ENCODE peak calls at places on chromosomes 5 and 9, in four cellular contexts. One of them, this sample, is unnamed.

GRCh38 chr9:35797311-35798109 is 6.1 kb downstream of the NPR2 start:
- DNase-seq in activated T-cell treated with anti-CD3 and anti-CD28 coated beads, Interleukin-2, amount 50 U/mL, for 4 hours: no peak
- DNase-seq in T-helper 1 cell: no peak
- DNase-seq in NCI-H1105 treated with DMSO at 0.1 percent for 48 hours: no peak
- DNase-seq in this sample: no peak

GRCh38 chr9:35489313-35490154 is at the start of gene RUSC2:
- DNase-seq in activated T-cell treated with anti-CD3 and anti-CD28 coated beads, Interleukin-2, amount 50 U/mL, for 4 hours: peak
- DNase-seq in T-helper 1 cell: no peak
- DNase-seq in NCI-H1105 treated with DMSO at 0.1 percent for 48 hours: peak
- DNase-seq in this sample: no peak

GRCh38 chr5:165783024-165783423 is 2277.6 kb downstream of the MAT2B start:
- DNase-seq in activated T-cell treated with anti-CD3 and anti-CD28 coated beads, Interleukin-2, amount 50 U/mL, for 4 hours: no peak
- DNase-seq in T-helper 1 cell: no peak
- DNase-seq in NCI-H1105 treated with DMSO at 0.1 percent for 48 hours: no peak
- DNase-seq in this sample: no peak

GRCh38 chr9:120438111-120438510 is 141.9 kb downstream of the CDK5RAP2 start:
- DNase-seq in activated T-cell treated with anti-CD3 and anti-CD28 coated beads, Interleukin-2, amount 50 U/mL, for 4 hours: no peak
- DNase-seq in T-helper 1 cell: no peak
- DNase-seq in NCI-H1105 treated with DMSO at 0.1 percent for 48 hours: no peak
- DNase-seq in this sample: no peak

GRCh38 chr5:117425163-117425562 is 850.5 kb upstream of the SEMA6A start:
- DNase-seq in activated T-cell treated with anti-CD3 and anti-CD28 coated beads, Interleukin-2, amount 50 U/mL, for 4 hours: no peak
- DNase-seq in T-helper 1 cell: no peak
- DNase-seq in NCI-H1105 treated with DMSO at 0.1 percent for 48 hours: no peak
- DNase-seq in this sample: no peak

GRCh38 chr9:120436937-120437592 is 142.9 kb downstream of the CDK5RAP2 start:
- DNase-seq in activated T-cell treated with anti-CD3 and anti-CD28 coated beads, Interleukin-2, amount 50 U/mL, for 4 hours: no peak
- DNase-seq in T-helper 1 cell: no peak
- DNase-seq in NCI-H1105 treated with DMSO at 0.1 percent for 48 hours: no peak
- DNase-seq in this sample: no peak

GRCh38 chr5:175895701-175896102 is 24.3 kb downstream of the CPLX2 start:
- DNase-seq in activated T-cell treated with anti-CD3 and anti-CD28 coated beads, Interleukin-2, amount 50 U/mL, for 4 hours: no peak
- DNase-seq in T-helper 1 cell: peak
- DNase-seq in NCI-H1105 treated with DMSO at 0.1 percent for 48 hours: no peak
- DNase-seq in this sample: peak

GRCh38 chr5:74415695-74416102 is 224.8 kb downstream of the ENC1 start:
- DNase-seq in activated T-cell treated with anti-CD3 and anti-CD28 coated beads, Interleukin-2, amount 50 U/mL, for 4 hours: no peak
- DNase-seq in T-helper 1 cell: no peak
- DNase-seq in NCI-H1105 treated with DMSO at 0.1 percent for 48 hours: no peak
- DNase-seq in this sample: no peak

GRCh38 chr5:179836225-179837019 is 15.7 kb downstream of the SQSTM1 start:
- DNase-seq in activated T-cell treated with anti-CD3 and anti-CD28 coated beads, Interleukin-2, amount 50 U/mL, for 4 hours: peak
- DNase-seq in T-helper 1 cell: peak
- DNase-seq in NCI-H1105 treated with DMSO at 0.1 percent for 48 hours: no peak
- DNase-seq in this sample: peak

GRCh38 chr5:125198270-125198974 is 452.0 kb upstream of the ZNF608 start:
- DNase-seq in activated T-cell treated with anti-CD3 and anti-CD28 coated beads, Interleukin-2, amount 50 U/mL, for 4 hours: no peak
- DNase-seq in T-helper 1 cell: no peak
- DNase-seq in NCI-H1105 treated with DMSO at 0.1 percent for 48 hours: peak
- DNase-seq in this sample: no peak

GRCh38 chr5:17326600-17327037 is 109.2 kb downstream of the BASP1 start:
- DNase-seq in activated T-cell treated with anti-CD3 and anti-CD28 coated beads, Interleukin-2, amount 50 U/mL, for 4 hours: no peak
- DNase-seq in T-helper 1 cell: no peak
- DNase-seq in NCI-H1105 treated with DMSO at 0.1 percent for 48 hours: no peak
- DNase-seq in this sample: no peak

GRCh38 chr5:113276493-113276892 is 158.3 kb downstream of the TSSK1B start:
- DNase-seq in activated T-cell treated with anti-CD3 and anti-CD28 coated beads, Interleukin-2, amount 50 U/mL, for 4 hours: no peak
- DNase-seq in T-helper 1 cell: no peak
- DNase-seq in NCI-H1105 treated with DMSO at 0.1 percent for 48 hours: no peak
- DNase-seq in this sample: no peak

GRCh38 chr9:107693620-107694326 is 204.2 kb upstream of the KLF4 start:
- DNase-seq in activated T-cell treated with anti-CD3 and anti-CD28 coated beads, Interleukin-2, amount 50 U/mL, for 4 hours: no peak
- DNase-seq in T-helper 1 cell: no peak
- DNase-seq in NCI-H1105 treated with DMSO at 0.1 percent for 48 hours: no peak
- DNase-seq in this sample: no peak

GRCh38 chr5:137751869-137752491 is 2.2 kb downstream of the HNRNPA0 start:
- DNase-seq in activated T-cell treated with anti-CD3 and anti-CD28 coated beads, Interleukin-2, amount 50 U/mL, for 4 hours: no peak
- DNase-seq in T-helper 1 cell: no peak
- DNase-seq in NCI-H1105 treated with DMSO at 0.1 percent for 48 hours: peak
- DNase-seq in this sample: no peak

GRCh38 chr9:91341258-91341746 is 20.4 kb downstream of the AUH start:
- DNase-seq in activated T-cell treated with anti-CD3 and anti-CD28 coated beads, Interleukin-2, amount 50 U/mL, for 4 hours: no peak
- DNase-seq in T-helper 1 cell: no peak
- DNase-seq in NCI-H1105 treated with DMSO at 0.1 percent for 48 hours: no peak
- DNase-seq in this sample: no peak

GRCh38 chr9:36064448-36065037 is 27.8 kb downstream of the RECK start:
- DNase-seq in activated T-cell treated with anti-CD3 and anti-CD28 coated beads, Interleukin-2, amount 50 U/mL, for 4 hours: no peak
- DNase-seq in T-helper 1 cell: no peak
- DNase-seq in NCI-H1105 treated with DMSO at 0.1 percent for 48 hours: no peak
- DNase-seq in this sample: no peak

GRCh38 chr9:82080265-82080664 is 91.7 kb downstream of the SPATA31D1 start:
- DNase-seq in activated T-cell treated with anti-CD3 and anti-CD28 coated beads, Interleukin-2, amount 50 U/mL, for 4 hours: no peak
- DNase-seq in T-helper 1 cell: no peak
- DNase-seq in NCI-H1105 treated with DMSO at 0.1 percent for 48 hours: no peak
- DNase-seq in this sample: no peak

GRCh38 chr5:54580997-54581741 is 63.6 kb downstream of the SNX18 start:
- DNase-seq in activated T-cell treated with anti-CD3 and anti-CD28 coated beads, Interleukin-2, amount 50 U/mL, for 4 hours: no peak
- DNase-seq in T-helper 1 cell: no peak
- DNase-seq in NCI-H1105 treated with DMSO at 0.1 percent for 48 hours: no peak
- DNase-seq in this sample: no peak

GRCh38 chr9:125361837-125362531 is 100.4 kb downstream of the GAPVD1 start:
- DNase-seq in activated T-cell treated with anti-CD3 and anti-CD28 coated beads, Interleukin-2, amount 50 U/mL, for 4 hours: no peak
- DNase-seq in T-helper 1 cell: no peak
- DNase-seq in NCI-H1105 treated with DMSO at 0.1 percent for 48 hours: no peak
- DNase-seq in this sample: no peak

GRCh38 chr5:179906795-179907569 is 715 bp downstream of the TBC1D9B start:
- DNase-seq in activated T-cell treated with anti-CD3 and anti-CD28 coated beads, Interleukin-2, amount 50 U/mL, for 4 hours: peak
- DNase-seq in T-helper 1 cell: no peak
- DNase-seq in NCI-H1105 treated with DMSO at 0.1 percent for 48 hours: no peak
- DNase-seq in this sample: no peak

This sample was measured in stimulated activated naive CD4-positive, alpha-beta T cell treated with Interleukin-2 at 50 U/mL for 16 hours.